ENCODE peak calls at places on chromosomes 1 and 21, in seven cellular contexts. I is mesenchymal stem cell, L is IMR-90, W is H9, P is H1, N is trophoblast cell, T is neuronal stem cell. K is an unnamed sample.
A peak's percentile ranks its signal among the peaks of the same experiment; 100 is the strongest.

GRCh38 chr1:197272791-197273190 is 4.7 kb downstream of the CRB1 start:
- DNase-seq in T (no peak), L (no peak), I (no peak), P (no peak), W (no peak), N (no peak), K (no peak)

GRCh38 chr1:51583532-51583931 is 33.4 kb upstream of the OSBPL9 start:
- DNase-seq in L (peak; percentile 92), P (no peak), N (no peak), T (no peak), W (no peak), I (no peak), K (no peak)

GRCh38 chr1:110672753-110673108 is 2.0 kb downstream of the KCNA3 start:
- DNase-seq in W (no peak), P (no peak), I (no peak), T (no peak), N (no peak), L (no peak), K (no peak)

GRCh38 chr1:31222176-31222575 is 17.5 kb downstream of the NKAIN1 start:
- DNase-seq in T (peak; percentile 39), P (no peak), L (no peak), I (no peak), N (no peak), W (no peak), K (no peak)

GRCh38 chr1:84668185-84668584 is 22.1 kb downstream of the SSX2IP start:
- DNase-seq in L (no peak), I (no peak), T (no peak), W (no peak), N (no peak), P (no peak), K (peak; percentile 39)

GRCh38 chr1:86156571-86157455 is at the start of gene COL24A1:
- DNase-seq in T (peak; percentile 61), W (peak; percentile 89), I (peak; percentile 57), L (peak; percentile 83), P (peak; percentile 79), N (no peak), K (peak; percentile 87)

GRCh38 chr1:106680922-106681321 is 375.6 kb upstream of the PRMT6 start:
- DNase-seq in N (no peak), P (no peak), T (no peak), W (no peak), L (no peak), I (no peak), K (no peak)

GRCh38 chr1:88935522-88936222 is 44.3 kb upstream of the GTF2B start:
- DNase-seq in I (peak; percentile 51), W (no peak), L (peak; percentile 52), P (no peak), N (no peak), T (peak; percentile 11), K (peak; percentile 18)

GRCh38 chr1:218823291-218823900 is 350.3 kb upstream of the LYPLAL1 start:
- DNase-seq in L (peak; percentile 94), N (peak; percentile 56), I (peak; percentile 70), W (no peak), P (no peak), T (no peak), K (peak; percentile 7)

GRCh38 chr1:241918879-241919278 is 38.7 kb upstream of the BECN2 start:
- DNase-seq in L (peak; percentile 74), P (no peak), N (peak; percentile 4), I (peak; percentile 66), W (no peak), T (no peak), K (no peak)

GRCh38 chr1:202143011-202143767 is 1.3 kb downstream of the ARL8A start:
- DNase-seq in T (no peak), L (no peak), N (peak; percentile 42), P (no peak), I (peak; percentile 25), W (no peak), K (no peak)

GRCh38 chr1:206713910-206714312 is 29.2 kb downstream of the MAPKAPK2 start:
- DNase-seq in P (no peak), T (no peak), L (peak; percentile 62), W (no peak), N (no peak), I (peak; percentile 88), K (no peak)

GRCh38 chr1:205301220-205301821 is 20.2 kb downstream of the NUAK2 start:
- DNase-seq in L (peak; percentile 97), T (peak; percentile 99), I (peak; percentile 86), P (peak; percentile 94), W (peak; percentile 98), N (peak; percentile 84), K (peak; percentile 100)

DNA sequence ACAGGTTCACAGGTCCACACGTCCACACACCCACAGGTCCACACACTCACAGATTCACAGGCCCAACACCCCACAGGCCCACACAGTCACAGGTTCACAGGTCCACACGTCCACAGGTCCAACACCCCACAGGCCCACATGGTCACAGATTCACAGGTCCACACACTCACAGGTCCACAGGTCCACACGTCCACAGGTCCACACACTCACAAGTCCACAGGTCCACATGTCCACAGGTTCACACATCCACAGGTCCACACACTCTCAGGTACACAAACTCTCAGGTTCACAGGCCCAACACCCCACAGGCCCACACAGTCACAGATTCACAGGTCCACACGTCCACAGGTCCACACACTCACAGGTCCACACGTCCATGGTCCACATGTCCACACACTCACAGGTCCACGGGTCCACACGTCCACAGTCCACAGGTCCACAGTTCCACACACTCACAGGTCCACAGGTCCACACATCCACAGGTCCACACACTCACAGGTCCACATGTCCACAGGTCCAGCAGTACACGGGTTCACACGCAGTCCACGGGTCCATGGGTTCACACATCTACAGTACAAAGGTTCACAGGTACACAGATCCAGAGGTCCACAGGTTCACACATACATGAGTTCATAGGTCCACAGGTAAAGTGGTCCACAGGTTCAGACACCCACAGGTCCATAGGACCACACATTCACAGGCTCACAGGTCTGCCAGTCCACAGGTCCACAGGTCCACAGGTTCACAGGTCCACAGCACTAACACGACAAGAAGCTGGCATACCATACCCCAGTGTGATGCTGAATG is 39.4 kb upstream of the COL6A2 start:
- DNase-seq in W (no peak), P (no peak), L (no peak), N (no peak), I (no peak), T (no peak), K (no peak)
- H2AK5ac ChIP-seq in W (no peak overlapping the region), P (peak overlapping the region; percentile 72), L (peak overlapping the region; percentile 100), N (no peak overlapping the region), I (no peak overlapping the region), T (no peak overlapping the region), K (no peak overlapping the region)

GRCh38 chr1:207827488-207827830 is 75.6 kb downstream of the CD46 start:
- DNase-seq in P (no peak), N (no peak), W (no peak), I (no peak), T (no peak), L (no peak), K (no peak)
- H3K18ac ChIP-seq in P (no peak overlapping the region), N (no peak overlapping the region), W (no peak overlapping the region), I (no peak overlapping the region), T (no peak overlapping the region), L (no peak overlapping the region), K (no peak overlapping the region)

GRCh38 chr1:58891347-58891746 is 107.5 kb upstream of the JUN start:
- DNase-seq in N (no peak), W (no peak), P (no peak), L (no peak), T (no peak), I (no peak), K (no peak)
- H2AK5ac ChIP-seq in N (no peak overlapping the region), W (no peak overlapping the region), P (no peak overlapping the region), L (no peak overlapping the region), T (no peak overlapping the region), I (no peak overlapping the region), K (no peak overlapping the region)

GRCh38 chr1:156146006-156146748 is 7.2 kb upstream of the SEMA4A start:
- DNase-seq in W (no peak), T (peak; percentile 57), L (peak; percentile 94), I (peak; percentile 92), P (no peak), N (peak; percentile 74), K (peak; percentile 87)
- H3K18ac ChIP-seq in W (peak overlapping the region; percentile 27), T (peak overlapping the region; percentile 93), L (no peak overlapping the region), I (no peak overlapping the region), P (peak overlapping the region; percentile 26), N (no peak overlapping the region), K (peak overlapping the region; percentile 30)

GRCh38 chr1:34441661-34442060 is 265.0 kb downstream of the C1orf94 start:
- DNase-seq in L (no peak), I (no peak), N (no peak), P (no peak), T (no peak), W (no peak), K (no peak)

GRCh38 chr1:34433099-34433498 is 256.4 kb downstream of the C1orf94 start:
- DNase-seq in L (no peak), T (no peak), W (no peak), N (no peak), P (no peak), I (no peak), K (no peak)

DNA sequence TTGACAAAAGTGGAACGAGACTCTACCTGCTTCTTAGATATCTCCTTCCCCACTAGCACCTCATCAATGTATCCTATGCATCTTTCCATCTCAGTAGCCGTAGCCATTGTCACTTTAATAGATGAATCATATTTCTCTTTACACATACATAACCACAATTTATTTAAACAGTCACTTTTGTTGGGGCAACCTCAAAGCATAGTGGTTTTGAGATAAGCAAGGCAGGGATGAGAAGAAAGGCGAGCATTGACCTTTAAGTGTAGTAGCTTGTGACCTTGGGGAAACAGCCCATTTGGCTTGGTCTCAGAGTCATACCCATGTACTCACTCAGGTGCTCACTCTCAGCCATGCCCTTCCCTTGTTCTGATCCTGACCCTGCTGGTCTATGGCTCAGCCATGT is 260.1 kb downstream of the C1orf94 start:
- DNase-seq in I (no peak), L (no peak), W (no peak), N (no peak), T (no peak), P (no peak), K (no peak)
- H2AK5ac ChIP-seq in I (no peak overlapping the region), L (no peak overlapping the region), W (no peak overlapping the region), N (no peak overlapping the region), T (no peak overlapping the region), P (no peak overlapping the region), K (no peak overlapping the region)

GRCh38 chr1:228960705-228961104 is 225.4 kb downstream of the RHOU start:
- DNase-seq in N (no peak), W (peak; percentile 2), I (no peak), L (no peak), P (no peak), T (no peak), K (no peak)

GRCh38 chr1:228958121-228958520 is 222.8 kb downstream of the RHOU start:
- DNase-seq in L (no peak), I (peak; percentile 59), N (peak; percentile 69), W (no peak), P (no peak), T (no peak), K (no peak)

GRCh38 chr1:228957535-228957934 is 222.3 kb downstream of the RHOU start:
- DNase-seq in T (no peak), P (no peak), I (no peak), W (peak; percentile 10), N (no peak), L (no peak), K (no peak)

GRCh38 chr1:228956864-228957263 is 221.6 kb downstream of the RHOU start:
- DNase-seq in W (peak; percentile 6), L (peak; percentile 15), N (no peak), I (no peak), P (no peak), T (no peak), K (no peak)

DNA sequence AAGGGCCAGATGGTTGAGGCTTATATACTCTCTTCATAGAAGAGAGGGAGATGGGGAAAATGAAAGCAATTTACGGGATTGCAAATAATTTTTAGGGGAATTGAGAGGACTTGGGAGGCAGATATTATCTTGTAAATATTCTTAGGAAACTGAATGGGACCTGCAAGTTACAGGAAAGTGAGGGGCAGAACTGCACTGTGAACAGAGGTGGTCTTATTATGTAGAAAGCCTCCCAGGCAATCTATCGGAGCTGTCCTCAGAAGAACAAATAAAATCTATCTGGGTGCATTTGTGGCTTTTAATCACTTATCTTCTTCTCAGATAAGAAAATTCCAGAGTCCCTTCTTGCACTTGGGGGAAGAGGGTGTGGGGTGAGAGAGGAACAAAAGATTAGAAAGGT is 223.5 kb downstream of the RHOU start:
- DNase-seq in W (no peak), P (no peak), I (no peak), T (no peak), L (no peak), N (no peak), K (peak; percentile 80)
- H3K18ac ChIP-seq in W (no peak overlapping the region), P (no peak overlapping the region), I (no peak overlapping the region), T (no peak overlapping the region), L (no peak overlapping the region), N (no peak overlapping the region), K (peak overlapping the region; percentile 89)